ENCODE peak calls at places on chromosome 3, in six cellular contexts. Z is NCI-H1436 treated with DMSO at 0.1 percent for 48 hours; F is cardiac fibroblast; O is stomach; G is activated CD4-positive, alpha-beta T cell treated with anti-CD3 and anti-CD28 coated beads for 48 hours; N is H4. R is an unnamed sample.

GRCh38 chr3:32216172-32216783 is 22.2 kb upstream of the CMTM8 start:
- DNase-seq in Z (no peak), F (no peak), O (peak), G (no peak), N (no peak), R (no peak)

GRCh38 chr3:49351521-49352011 is 6.6 kb downstream of the GPX1 start:
- DNase-seq in Z (no peak), F (peak), O (no peak), G (no peak), N (peak), R (peak)

GRCh38 chr3:28934135-28934813 is 346.6 kb upstream of the RBMS3 start:
- DNase-seq in Z (no peak), F (no peak), O (no peak), G (no peak), N (no peak), R (no peak)

GRCh38 chr3:14452676-14453367 is 50.4 kb downstream of the SLC6A6 start:
- DNase-seq in Z (peak), F (peak), O (peak), G (no peak), N (peak), R (peak)

GRCh38 chr3:17183951-17184550 is 299.3 kb downstream of the PLCL2 start:
- DNase-seq in Z (no peak), F (peak), O (no peak), G (no peak), N (peak), R (peak)

GRCh38 chr3:65713016-65713415 is 325.7 kb downstream of the MAGI1 start:
- DNase-seq in Z (no peak), F (peak), O (no peak), G (no peak), N (peak), R (peak)

GRCh38 chr3:16817201-16817600 is 67.6 kb upstream of the PLCL2 start:
- DNase-seq in Z (no peak), F (peak), O (no peak), G (no peak), N (no peak), R (peak)

GRCh38 chr3:46845860-46846623 is 17.2 kb downstream of the MYL3 start:
- DNase-seq in Z (no peak), F (peak), O (peak), G (peak), N (peak), R (peak)

GRCh38 chr3:51681453-51681852 is 10.4 kb downstream of the TEX264 start:
- DNase-seq in Z (no peak), F (peak), O (peak), G (peak), N (no peak), R (peak)

GRCh38 chr3:127751782-127752181 is 70.5 kb downstream of the MGLL start:
- DNase-seq in Z (no peak), F (no peak), O (no peak), G (no peak), N (no peak), R (no peak)

GRCh38 chr3:110846971-110847370 is 224.6 kb upstream of the NECTIN3 start:
- DNase-seq in Z (no peak), F (no peak), O (no peak), G (no peak), N (no peak), R (no peak)

GRCh38 chr3:32493437-32494414 is 8.9 kb downstream of the CMTM6 start:
- DNase-seq in Z (no peak), F (peak), O (no peak), G (no peak), N (no peak), R (peak)

GRCh38 chr3:107412376-107412775 is 35.1 kb downstream of the CCDC54 start:
- DNase-seq in Z (no peak), F (peak), O (no peak), G (no peak), N (no peak), R (peak)

GRCh38 chr3:38521391-38521987 is 25.3 kb downstream of the EXOG start:
- DNase-seq in Z (no peak), F (peak), O (peak), G (peak), N (peak), R (peak)

GRCh38 chr3:150765949-150766720 is 3.2 kb upstream of the SIAH2 start:
- DNase-seq in Z (no peak), F (peak), O (no peak), G (peak), N (peak), R (peak)

GRCh38 chr3:7423995-7424394 is 563.1 kb downstream of the GRM7 start:
- DNase-seq in Z (no peak), F (no peak), O (no peak), G (no peak), N (no peak), R (no peak)

GRCh38 chr3:64627471-64628321 is 60.1 kb downstream of the ADAMTS9 start:
- DNase-seq in Z (no peak), F (no peak), O (no peak), G (no peak), N (peak), R (no peak)

GRCh38 chr3:481680-482079 is 285.1 kb downstream of the CHL1 start:
- DNase-seq in Z (no peak), F (peak), O (no peak), G (no peak), N (no peak), R (no peak)

GRCh38 chr3:127387119-127387518 is 99.3 kb upstream of the PRR20G start:
- DNase-seq in Z (no peak), F (no peak), O (no peak), G (no peak), N (no peak), R (no peak)

GRCh38 chr3:140771030-140771677 is 93.3 kb downstream of the TRIM42 start:
- DNase-seq in Z (no peak), F (no peak), O (no peak), G (no peak), N (no peak), R (no peak)

R was measured in fibroblast of pulmonary artery.